ENCODE peak calls at places on chromosomes 2 and 18, in seven cellular contexts. B is CD8-positive, alpha-beta T cell; Q is tibial nerve; J is cardiac muscle cell; Y is fibroblast of lung; A is heart right ventricle; G is IMR-90. K is an unnamed sample.

GRCh38 chr2:8756230-8756629 is 74.4 kb downstream of the ID2 start:
- DNase-seq in B (no peak), Q (no peak), J (no peak), Y (no peak), A (no peak), G (no peak), K (no peak)

GRCh38 chr18:22734812-22735627 is 198.1 kb upstream of the RBBP8 start:
- DNase-seq in B (no peak), Q (no peak), J (peak; percentile 61), Y (peak; percentile 7), A (no peak), G (peak; percentile 63), K (peak; percentile 51)

GRCh38 chr2:147845608-147846002 is 776 bp downstream of the ACVR2A start:
- DNase-seq in B (no peak), Q (no peak), J (peak; percentile 14), Y (peak; percentile 22), A (no peak), G (peak; percentile 12), K (peak; percentile 37)

GRCh38 chr2:236554629-236555282 is 14.9 kb upstream of the ACKR3 start:
- DNase-seq in B (peak; percentile 34), Q (no peak), J (no peak), Y (no peak), A (no peak), G (no peak), K (no peak)

GRCh38 chr18:57898506-57899124 is 95.5 kb upstream of the ATP8B1 start:
- DNase-seq in B (no peak), Q (no peak), J (peak; percentile 56), Y (peak; percentile 95), A (no peak), G (peak; percentile 94), K (peak; percentile 82)

GRCh38 chr18:49123431-49123830 is 172.7 kb upstream of the SMAD7 start:
- DNase-seq in B (no peak), Q (no peak), J (no peak), Y (no peak), A (no peak), G (peak; percentile 2), K (no peak)

GRCh38 chr2:1742680-1743395 is 1.5 kb downstream of the PXDN start:
- DNase-seq in B (no peak), Q (peak; percentile 79), J (peak; percentile 96), Y (peak; percentile 91), A (peak; percentile 78), G (peak; percentile 90), K (peak; percentile 93)

GRCh38 chr2:174356347-174356746 is 21.6 kb downstream of the SP9 start:
- DNase-seq in B (no peak), Q (no peak), J (no peak), Y (no peak), A (no peak), G (no peak), K (no peak)

GRCh38 chr18:21110667-21111350 is 804 bp downstream of the ROCK1 start:
- DNase-seq in B (peak; percentile 72), Q (no peak), J (peak; percentile 38), Y (peak; percentile 47), A (peak; percentile 25), G (peak; percentile 46), K (peak; percentile 46)

GRCh38 chr2:215664847-215665525 is 229.1 kb upstream of the FN1 start:
- DNase-seq in B (no peak), Q (no peak), J (peak; percentile 83), Y (peak; percentile 91), A (no peak), G (peak; percentile 93), K (peak; percentile 97)

GRCh38 chr2:169757356-169757755 is 23.7 kb downstream of the KLHL23 start:
- DNase-seq in B (no peak), Q (no peak), J (no peak), Y (no peak), A (no peak), G (no peak), K (no peak)

GRCh38 chr2:196403471-196403870 is 232.1 kb upstream of the STK17B start:
- DNase-seq in B (no peak), Q (no peak), J (peak; percentile 30), Y (peak; percentile 70), A (no peak), G (peak; percentile 85), K (peak; percentile 80)

GRCh38 chr2:202157211-202157985 is 81.0 kb downstream of the SUMO1 start:
- DNase-seq in B (no peak), Q (no peak), J (no peak), Y (no peak), A (no peak), G (no peak), K (no peak)

GRCh38 chr2:37916512-37917082 is 8.5 kb upstream of the RMDN2 start:
- DNase-seq in B (no peak), Q (no peak), J (peak; percentile 93), Y (peak; percentile 92), A (peak; percentile 39), G (peak; percentile 96), K (peak; percentile 100)

GRCh38 chr2:196515041-196515440 is 124.5 kb upstream of the CCDC150 start:
- DNase-seq in B (no peak), Q (no peak), J (no peak), Y (no peak), A (peak; percentile 25), G (no peak), K (no peak)

GRCh38 chr2:239299218-239299939 is 101.4 kb downstream of the HDAC4 start:
- DNase-seq in B (no peak), Q (no peak), J (no peak), Y (no peak), A (no peak), G (no peak), K (no peak)
- H3K4me1 ChIP-seq in B (peaks cover 71% of the 10 kb centered on the region), Q (no peaks in the 10 kb centered on the region), J (peaks cover 21% of the 10 kb centered on the region), Y (no peaks in the 10 kb centered on the region), A (peaks cover 81% of the 10 kb centered on the region), G (peaks cover 17% of the 10 kb centered on the region), K (no peaks in the 10 kb centered on the region)

DNA sequence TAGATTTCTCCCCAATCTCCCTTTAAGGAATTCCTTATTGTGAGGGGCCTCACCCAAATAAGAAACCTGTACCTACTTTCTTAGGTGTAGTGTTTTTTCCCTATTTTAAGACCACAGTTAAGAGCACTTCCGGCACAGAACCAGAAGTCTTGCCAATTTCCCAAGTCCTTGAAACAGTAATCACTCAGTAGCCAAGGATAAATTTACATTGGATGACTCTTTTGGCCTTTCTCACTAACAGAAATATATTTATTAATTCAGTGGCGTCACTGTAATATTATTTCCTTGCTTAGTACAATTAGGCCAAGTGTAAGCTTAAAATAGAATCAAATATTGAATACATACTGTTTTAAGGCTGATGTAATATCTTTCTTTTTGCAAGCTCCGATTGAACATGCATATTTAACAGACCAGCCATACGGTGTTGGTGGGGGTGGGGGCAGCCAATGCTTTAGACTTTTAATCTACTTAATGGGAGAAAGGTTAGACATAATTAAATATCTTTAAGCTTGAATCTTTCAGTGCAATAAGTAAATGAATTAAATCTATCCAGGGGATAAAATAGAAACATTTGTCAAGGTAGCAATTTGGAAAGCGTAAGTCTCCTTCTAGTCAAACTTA is 50.8 kb upstream of the ITGA6 start:
- DNase-seq in B (no peak), Q (no peak), J (no peak), Y (peak; percentile 43), A (no peak), G (no peak), K (no peak)
- H3K27ac ChIP-seq in B (no peak overlapping the region), Q (no peak overlapping the region), J (no peak overlapping the region), Y (no peak overlapping the region), A (peak overlapping the region; percentile 33), G (no peak overlapping the region), K (no peak overlapping the region)

DNA sequence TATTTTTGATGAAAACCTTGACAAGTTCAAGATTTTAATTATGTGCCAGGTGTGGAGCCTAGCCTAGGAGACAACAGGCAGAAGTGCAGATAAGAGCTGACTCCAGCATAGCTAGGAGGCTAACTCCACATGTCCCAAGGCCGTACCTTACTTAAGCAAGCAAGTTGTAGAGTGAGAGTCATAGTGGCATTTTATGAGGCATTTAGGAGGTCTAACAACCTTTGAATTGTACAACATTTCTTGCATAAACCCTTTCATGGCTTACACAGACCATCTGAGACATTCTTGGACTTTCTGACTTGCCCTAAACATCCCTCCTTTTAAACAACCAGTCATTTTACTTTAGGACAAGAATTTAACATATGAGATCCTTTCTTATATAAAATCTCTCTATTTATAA is 8.3 kb upstream of the SUCLG1 start:
- DNase-seq in B (no peak), Q (no peak), J (no peak), Y (no peak), A (no peak), G (no peak), K (no peak)
- H3K9me3 ChIP-seq in B (no peaks in the 10 kb centered on the region), Q (no peaks in the 10 kb centered on the region), J (no peaks in the 10 kb centered on the region), Y (no peaks in the 10 kb centered on the region), A (no peaks in the 10 kb centered on the region), G (peaks cover 7% of the 10 kb centered on the region), K (peaks cover 4% of the 10 kb centered on the region)

GRCh38 chr2:161238559-161239415 is 69.4 kb upstream of the PSMD14 start:
- DNase-seq in B (peak; percentile 57), Q (peak; percentile 28), J (peak; percentile 75), Y (peak; percentile 39), A (peak; percentile 51), G (peak; percentile 23), K (peak; percentile 46)

GRCh38 chr2:161239416-161240109 is 68.7 kb upstream of the PSMD14 start:
- DNase-seq in B (no peak), Q (no peak), J (no peak), Y (no peak), A (no peak), G (no peak), K (no peak)

GRCh38 chr2:161234627-161235026 is 73.6 kb upstream of the PSMD14 start:
- DNase-seq in B (no peak), Q (no peak), J (no peak), Y (no peak), A (no peak), G (no peak), K (no peak)

GRCh38 chr2:161237397-161238263 is 70.6 kb upstream of the PSMD14 start:
- DNase-seq in B (peak; percentile 35), Q (peak; percentile 19), J (peak; percentile 58), Y (peak; percentile 42), A (peak; percentile 30), G (peak; percentile 33), K (peak; percentile 33)

DNA sequence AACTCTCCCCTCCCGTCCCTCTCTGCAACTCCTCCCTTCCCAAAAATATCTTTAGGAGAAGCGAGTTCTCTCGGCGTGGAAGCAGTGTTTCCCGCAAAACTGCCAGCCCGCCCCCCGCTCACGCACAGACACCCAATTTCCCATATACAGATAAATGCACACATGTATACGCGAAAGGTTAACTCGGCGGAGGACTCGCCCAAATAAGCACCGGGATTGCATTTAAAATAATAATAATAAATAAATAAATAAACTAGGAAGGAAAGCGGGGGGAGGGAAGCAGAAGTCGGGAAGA is 70.0 kb upstream of the PSMD14 start:
- DNase-seq in B (no peak), Q (no peak), J (peak; percentile 9), Y (no peak), A (no peak), G (no peak), K (no peak)
- H3K4me1 ChIP-seq in B (peaks cover 11% of the 10 kb centered on the region), Q (no peaks in the 10 kb centered on the region), J (peaks cover 8% of the 10 kb centered on the region), Y (peaks cover 3% of the 10 kb centered on the region), A (peaks cover 16% of the 10 kb centered on the region), G (peaks cover 3% of the 10 kb centered on the region), K (peaks cover 5% of the 10 kb centered on the region)